ENCODE peak calls at places on chromosomes 5 and 9, in six cellular contexts. I is cardiac fibroblast, Y is OCI-LY7, F is tibial nerve, P is lower lobe of right lung, A is nucleus accumbens. O is an unnamed sample.

GRCh38 chr9:134643306-134643705 is 1.7 kb downstream of the COL5A1 start:
- DNase-seq in I (peak; percentile 58), Y (no peak), F (no peak), P (no peak), A (no peak), O (no peak)

GRCh38 chr5:115986358-115986757 is 24.1 kb downstream of the LVRN start:
- DNase-seq in I (peak; percentile 89), Y (no peak), F (no peak), P (no peak), A (no peak), O (no peak)

GRCh38 chr5:1800470-1801060 is 642 bp upstream of the NDUFS6 start:
- DNase-seq in I (peak; percentile 12), Y (no peak), F (no peak), P (no peak), A (peak; percentile 12), O (peak; percentile 66)

GRCh38 chr9:115944166-115944948 is 209.2 kb upstream of the PAPPA start:
- DNase-seq in I (peak; percentile 100), Y (no peak), F (peak; percentile 72), P (peak; percentile 60), A (no peak), O (peak; percentile 75)

GRCh38 chr5:148383564-148384388 is at the start of gene FBXO38:
- DNase-seq in I (peak; percentile 97), Y (peak; percentile 97), F (peak; percentile 94), P (peak; percentile 97), A (peak; percentile 95), O (peak; percentile 98)

GRCh38 chr5:6780802-6781391 is 67.7 kb downstream of the TENT4A start:
- DNase-seq in I (no peak), Y (peak; percentile 52), F (no peak), P (no peak), A (no peak), O (no peak)

GRCh38 chr5:136084698-136085097 is 47.9 kb upstream of the SMAD5 start:
- DNase-seq in I (peak; percentile 71), Y (no peak), F (no peak), P (no peak), A (no peak), O (no peak)

GRCh38 chr5:31921852-31922305 is 252.2 kb downstream of the GOLPH3 start:
- DNase-seq in I (peak; percentile 35), Y (no peak), F (no peak), P (no peak), A (no peak), O (no peak)

GRCh38 chr9:7983361-7983974 is 183.9 kb upstream of the DMAC1 start:
- DNase-seq in I (no peak), Y (no peak), F (no peak), P (no peak), A (no peak), O (no peak)

GRCh38 chr9:15310448-15310847 is 3.4 kb upstream of the TTC39B start:
- DNase-seq in I (no peak), Y (no peak), F (no peak), P (no peak), A (no peak), O (no peak)

GRCh38 chr9:12554636-12555035 is 138.5 kb upstream of the TYRP1 start:
- DNase-seq in I (peak; percentile 33), Y (no peak), F (no peak), P (no peak), A (no peak), O (no peak)

GRCh38 chr9:34347800-34348158 is 18.4 kb downstream of the NUDT2 start:
- DNase-seq in I (no peak), Y (no peak), F (no peak), P (no peak), A (no peak), O (no peak)

GRCh38 chr5:137218471-137218870 is 280.7 kb downstream of the SPOCK1 start:
- DNase-seq in I (peak; percentile 40), Y (no peak), F (no peak), P (no peak), A (no peak), O (no peak)

GRCh38 chr9:10704720-10705119 is 91.9 kb upstream of the PTPRD start:
- DNase-seq in I (no peak), Y (no peak), F (no peak), P (no peak), A (no peak), O (no peak)

GRCh38 chr9:108665856-108666784 is 189.7 kb downstream of the ACTL7B start:
- DNase-seq in I (no peak), Y (no peak), F (peak; percentile 18), P (no peak), A (no peak), O (no peak)

GRCh38 chr5:55856511-55857246 is 5.5 kb downstream of the IL31RA start:
- DNase-seq in I (no peak), Y (no peak), F (no peak), P (no peak), A (no peak), O (no peak)

GRCh38 chr5:142108432-142109355 is at the start of gene NDFIP1:
- DNase-seq in I (peak; percentile 86), Y (peak; percentile 79), F (peak; percentile 64), P (peak; percentile 92), A (peak; percentile 70), O (peak; percentile 95)

GRCh38 chr5:1053391-1054017 is 44.9 kb downstream of the NKD2 start:
- DNase-seq in I (no peak), Y (no peak), F (no peak), P (no peak), A (no peak), O (no peak)

GRCh38 chr9:130117816-130118632 is 54.2 kb upstream of the NCS1 start:
- DNase-seq in I (peak; percentile 56), Y (no peak), F (no peak), P (no peak), A (no peak), O (no peak)

GRCh38 chr9:73074176-73074708 is 77.4 kb upstream of the ANXA1 start:
- DNase-seq in I (peak; percentile 26), Y (no peak), F (no peak), P (no peak), A (no peak), O (no peak)

GRCh38 chr5:7754997-7755596 is 95.8 kb downstream of the CFAP90 start:
- DNase-seq in I (peak; percentile 23), Y (peak; percentile 53), F (no peak), P (peak; percentile 68), A (no peak), O (peak; percentile 86)

GRCh38 chr5:7927466-7928375 is 58.8 kb downstream of the MTRR start:
- DNase-seq in I (peak; percentile 59), Y (peak; percentile 55), F (peak; percentile 42), P (no peak), A (peak; percentile 19), O (no peak)

GRCh38 chr5:99061299-99061698 is 132.5 kb upstream of the CHD1 start:
- DNase-seq in I (no peak), Y (no peak), F (no peak), P (no peak), A (no peak), O (no peak)

GRCh38 chr5:14379739-14380497 is 201.7 kb upstream of the OTULINL start:
- DNase-seq in I (no peak), Y (peak; percentile 37), F (no peak), P (no peak), A (no peak), O (no peak)

GRCh38 chr5:147805030-147805454 is 22.5 kb upstream of the JAKMIP2 start:
- DNase-seq in I (no peak), Y (peak; percentile 67), F (no peak), P (peak; percentile 69), A (no peak), O (peak; percentile 73)

GRCh38 chr5:98771389-98772109 is 1.9 kb upstream of the RGMB start:
- DNase-seq in I (peak; percentile 92), Y (peak; percentile 83), F (peak; percentile 94), P (no peak), A (no peak), O (no peak)

O was measured in upper lobe of right lung.